ENCODE peak calls at places on chromosomes 13 and 19, in eight cellular contexts. One of them, this sample, is unnamed.

GRCh38 chr13:101144808-101145419 is 271.4 kb downstream of the NALCN start:
- DNase-seq in foreskin fibroblast: peak
- DNase-seq in neural progenitor cell: peak
- DNase-seq in endodermal cell: no peak
- DNase-seq in body of pancreas: no peak
- DNase-seq in neural crest cell: no peak
- DNase-seq in thoracic aorta: no peak
- DNase-seq in omental fat pad: no peak
- DNase-seq in this sample: peak

GRCh38 chr13:112454648-112455334 is 78.6 kb downstream of the SPACA7 start:
- DNase-seq in endodermal cell: no peak
- DNase-seq in thoracic aorta: no peak
- DNase-seq in neural crest cell: no peak
- DNase-seq in omental fat pad: no peak
- DNase-seq in foreskin fibroblast: no peak
- DNase-seq in body of pancreas: no peak
- DNase-seq in neural progenitor cell: no peak
- DNase-seq in this sample: no peak

GRCh38 chr13:36673838-36674326 is at the start of gene SERTM1:
- DNase-seq in neural progenitor cell: peak
- DNase-seq in endodermal cell: peak
- DNase-seq in foreskin fibroblast: peak
- DNase-seq in omental fat pad: no peak
- DNase-seq in body of pancreas: no peak
- DNase-seq in neural crest cell: peak
- DNase-seq in thoracic aorta: no peak
- DNase-seq in this sample: peak

GRCh38 chr13:48233886-48234488 is 981 bp downstream of the ITM2B start:
- DNase-seq in omental fat pad: no peak
- DNase-seq in body of pancreas: no peak
- DNase-seq in endodermal cell: no peak
- DNase-seq in neural crest cell: no peak
- DNase-seq in thoracic aorta: no peak
- DNase-seq in neural progenitor cell: peak
- DNase-seq in foreskin fibroblast: peak
- DNase-seq in this sample: peak

GRCh38 chr13:28100149-28101121 is at the start of gene FLT3:
- DNase-seq in neural crest cell: peak
- DNase-seq in omental fat pad: no peak
- DNase-seq in thoracic aorta: no peak
- DNase-seq in neural progenitor cell: peak
- DNase-seq in foreskin fibroblast: peak
- DNase-seq in endodermal cell: peak
- DNase-seq in body of pancreas: peak
- DNase-seq in this sample: peak

GRCh38 chr13:77966671-77967070 is 48.0 kb upstream of the EDNRB start:
- DNase-seq in omental fat pad: no peak
- DNase-seq in thoracic aorta: no peak
- DNase-seq in neural progenitor cell: no peak
- DNase-seq in body of pancreas: no peak
- DNase-seq in foreskin fibroblast: no peak
- DNase-seq in endodermal cell: no peak
- DNase-seq in neural crest cell: no peak
- DNase-seq in this sample: no peak

GRCh38 chr19:55454787-55455243 is 6.6 kb downstream of the ISOC2 start:
- DNase-seq in neural crest cell: peak
- DNase-seq in foreskin fibroblast: peak
- DNase-seq in thoracic aorta: no peak
- DNase-seq in neural progenitor cell: peak
- DNase-seq in body of pancreas: no peak
- DNase-seq in omental fat pad: no peak
- DNase-seq in endodermal cell: peak
- DNase-seq in this sample: peak

GRCh38 chr19:10553087-10553667 is 9.5 kb downstream of the ATG4D start:
- DNase-seq in omental fat pad: no peak
- DNase-seq in neural progenitor cell: no peak
- DNase-seq in neural crest cell: no peak
- DNase-seq in thoracic aorta: no peak
- DNase-seq in endodermal cell: no peak
- DNase-seq in foreskin fibroblast: no peak
- DNase-seq in body of pancreas: no peak
- DNase-seq in this sample: no peak

GRCh38 chr13:60013166-60013565 is 150.6 kb downstream of the DIAPH3 start:
- DNase-seq in omental fat pad: no peak
- DNase-seq in foreskin fibroblast: no peak
- DNase-seq in neural crest cell: no peak
- DNase-seq in thoracic aorta: no peak
- DNase-seq in body of pancreas: no peak
- DNase-seq in neural progenitor cell: peak
- DNase-seq in endodermal cell: no peak
- DNase-seq in this sample: no peak

GRCh38 chr13:95128045-95128643 is 173.1 kb downstream of the ABCC4 start:
- DNase-seq in omental fat pad: no peak
- DNase-seq in thoracic aorta: no peak
- DNase-seq in neural crest cell: no peak
- DNase-seq in neural progenitor cell: peak
- DNase-seq in endodermal cell: no peak
- DNase-seq in foreskin fibroblast: no peak
- DNase-seq in body of pancreas: peak
- DNase-seq in this sample: no peak

GRCh38 chr19:45251452-45252354 is 632 bp downstream of the MARK4 start:
- DNase-seq in foreskin fibroblast: peak
- DNase-seq in neural crest cell: peak
- DNase-seq in endodermal cell: peak
- DNase-seq in neural progenitor cell: peak
- DNase-seq in thoracic aorta: no peak
- DNase-seq in omental fat pad: no peak
- DNase-seq in body of pancreas: peak
- DNase-seq in this sample: no peak

GRCh38 chr19:15476334-15476733 is 3.0 kb downstream of the PGLYRP2 start:
- DNase-seq in neural progenitor cell: no peak
- DNase-seq in thoracic aorta: no peak
- DNase-seq in endodermal cell: no peak
- DNase-seq in neural crest cell: no peak
- DNase-seq in omental fat pad: no peak
- DNase-seq in body of pancreas: no peak
- DNase-seq in foreskin fibroblast: no peak
- DNase-seq in this sample: no peak

GRCh38 chr13:106630650-106631049 is 62.7 kb upstream of the ARGLU1 start:
- DNase-seq in foreskin fibroblast: no peak
- DNase-seq in neural crest cell: no peak
- DNase-seq in omental fat pad: no peak
- DNase-seq in neural progenitor cell: no peak
- DNase-seq in thoracic aorta: no peak
- DNase-seq in body of pancreas: no peak
- DNase-seq in endodermal cell: no peak
- DNase-seq in this sample: no peak

GRCh38 chr19:10418281-10419199 is 1.8 kb upstream of the PDE4A start:
- DNase-seq in thoracic aorta: no peak
- DNase-seq in neural crest cell: no peak
- DNase-seq in body of pancreas: no peak
- DNase-seq in foreskin fibroblast: peak
- DNase-seq in neural progenitor cell: peak
- DNase-seq in endodermal cell: peak
- DNase-seq in omental fat pad: no peak
- DNase-seq in this sample: no peak

GRCh38 chr19:16604615-16605014 is 23.4 kb downstream of the MED26 start:
- DNase-seq in thoracic aorta: no peak
- DNase-seq in endodermal cell: no peak
- DNase-seq in omental fat pad: no peak
- DNase-seq in foreskin fibroblast: no peak
- DNase-seq in body of pancreas: no peak
- DNase-seq in neural crest cell: no peak
- DNase-seq in neural progenitor cell: no peak
- DNase-seq in this sample: no peak

GRCh38 chr19:58466760-58467589 is at the start of gene ZNF324:
- DNase-seq in omental fat pad: peak
- DNase-seq in neural progenitor cell: peak
- DNase-seq in foreskin fibroblast: peak
- DNase-seq in neural crest cell: peak
- DNase-seq in endodermal cell: peak
- DNase-seq in thoracic aorta: peak
- DNase-seq in body of pancreas: peak
- DNase-seq in this sample: peak

GRCh38 chr19:5072115-5072514 is 103.2 kb downstream of the KDM4B start:
- DNase-seq in foreskin fibroblast: no peak
- DNase-seq in neural crest cell: no peak
- DNase-seq in neural progenitor cell: no peak
- DNase-seq in omental fat pad: no peak
- DNase-seq in endodermal cell: no peak
- DNase-seq in body of pancreas: no peak
- DNase-seq in thoracic aorta: no peak
- DNase-seq in this sample: no peak

GRCh38 chr19:23283925-23284324 is 33.7 kb upstream of the ZNF724 start:
- DNase-seq in thoracic aorta: no peak
- DNase-seq in omental fat pad: peak
- DNase-seq in body of pancreas: peak
- DNase-seq in neural progenitor cell: peak
- DNase-seq in foreskin fibroblast: peak
- DNase-seq in endodermal cell: peak
- DNase-seq in neural crest cell: peak
- DNase-seq in this sample: peak

GRCh38 chr19:2235396-2236284 is 489 bp downstream of the PLEKHJ1 start:
- DNase-seq in endodermal cell: no peak
- DNase-seq in thoracic aorta: no peak
- DNase-seq in omental fat pad: no peak
- DNase-seq in neural crest cell: no peak
- DNase-seq in foreskin fibroblast: no peak
- DNase-seq in body of pancreas: peak
- DNase-seq in neural progenitor cell: peak
- DNase-seq in this sample: no peak

DNA sequence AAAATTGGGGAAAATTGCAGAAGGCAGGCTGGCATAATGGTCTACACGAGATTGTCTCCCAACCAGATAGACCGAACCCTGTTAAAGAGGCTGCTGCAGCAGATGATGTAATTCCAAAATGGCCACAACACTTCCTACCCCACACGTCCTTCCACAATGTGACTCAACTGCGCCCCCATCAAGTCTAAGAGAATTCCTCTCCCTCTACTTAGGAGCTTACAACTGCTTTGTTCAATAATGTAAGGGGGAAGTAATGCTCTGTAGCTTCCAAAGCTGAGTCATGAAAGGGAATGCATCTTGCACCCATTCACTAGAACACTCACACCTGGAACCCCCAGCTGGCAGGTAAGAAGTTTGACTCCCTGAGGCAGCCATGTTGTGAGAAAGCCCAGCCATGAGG is 117.8 kb upstream of the IRS2 start:
- DNase-seq in neural progenitor cell: peak
- DNase-seq in body of pancreas: no peak
- DNase-seq in thoracic aorta: no peak
- DNase-seq in foreskin fibroblast: no peak
- DNase-seq in neural crest cell: no peak
- DNase-seq in omental fat pad: no peak
- DNase-seq in endodermal cell: peak
- DNase-seq in this sample: no peak
- TF ChIP-seq CTCF in neural progenitor cell: peak
- TF ChIP-seq CTCF in body of pancreas: no peak
- TF ChIP-seq CTCF in thoracic aorta: no peak
- TF ChIP-seq CTCF in foreskin fibroblast: no peak
- TF ChIP-seq CTCF in neural crest cell: no peak
- TF ChIP-seq CTCF in omental fat pad: no peak
- TF ChIP-seq CTCF in endodermal cell: peak
- TF ChIP-seq CTCF in this sample: no peak

GRCh38 chr19:46721269-46722003 is 4.5 kb upstream of the PRKD2 start:
- DNase-seq in endodermal cell: peak
- DNase-seq in neural crest cell: no peak
- DNase-seq in body of pancreas: no peak
- DNase-seq in neural progenitor cell: peak
- DNase-seq in foreskin fibroblast: no peak
- DNase-seq in thoracic aorta: no peak
- DNase-seq in omental fat pad: no peak
- DNase-seq in this sample: no peak
- TF ChIP-seq CTCF in endodermal cell: peak
- TF ChIP-seq CTCF in neural crest cell: peak
- TF ChIP-seq CTCF in body of pancreas: no peak
- TF ChIP-seq CTCF in neural progenitor cell: peak
- TF ChIP-seq CTCF in foreskin fibroblast: no peak
- TF ChIP-seq CTCF in thoracic aorta: no peak
- TF ChIP-seq CTCF in omental fat pad: no peak
- TF ChIP-seq CTCF in this sample: no peak

GRCh38 chr19:3722443-3723109 is 14.4 kb downstream of the TJP3 start:
- DNase-seq in foreskin fibroblast: no peak
- DNase-seq in neural progenitor cell: peak
- DNase-seq in body of pancreas: peak
- DNase-seq in endodermal cell: peak
- DNase-seq in thoracic aorta: no peak
- DNase-seq in neural crest cell: no peak
- DNase-seq in omental fat pad: no peak
- DNase-seq in this sample: no peak

GRCh38 chr19:3720533-3720917 is 12.3 kb downstream of the TJP3 start:
- DNase-seq in endodermal cell: no peak
- DNase-seq in foreskin fibroblast: no peak
- DNase-seq in neural progenitor cell: peak
- DNase-seq in body of pancreas: no peak
- DNase-seq in omental fat pad: no peak
- DNase-seq in neural crest cell: no peak
- DNase-seq in thoracic aorta: no peak
- DNase-seq in this sample: no peak

GRCh38 chr19:3723110-3723488 is 14.9 kb downstream of the TJP3 start:
- DNase-seq in endodermal cell: no peak
- DNase-seq in neural progenitor cell: no peak
- DNase-seq in omental fat pad: no peak
- DNase-seq in foreskin fibroblast: no peak
- DNase-seq in neural crest cell: no peak
- DNase-seq in thoracic aorta: no peak
- DNase-seq in body of pancreas: no peak
- DNase-seq in this sample: no peak

GRCh38 chr19:3721131-3721899 is 13.1 kb downstream of the TJP3 start:
- DNase-seq in neural progenitor cell: peak
- DNase-seq in body of pancreas: peak
- DNase-seq in endodermal cell: peak
- DNase-seq in thoracic aorta: no peak
- DNase-seq in neural crest cell: peak
- DNase-seq in omental fat pad: peak
- DNase-seq in foreskin fibroblast: peak
- DNase-seq in this sample: peak

GRCh38 chr19:3721900-3722442 is 13.8 kb downstream of the TJP3 start:
- DNase-seq in foreskin fibroblast: no peak
- DNase-seq in body of pancreas: no peak
- DNase-seq in neural progenitor cell: no peak
- DNase-seq in thoracic aorta: no peak
- DNase-seq in endodermal cell: no peak
- DNase-seq in omental fat pad: no peak
- DNase-seq in neural crest cell: no peak
- DNase-seq in this sample: no peak
- TF ChIP-seq CTCF in foreskin fibroblast: no peak
- TF ChIP-seq CTCF in body of pancreas: no peak
- TF ChIP-seq CTCF in neural progenitor cell: no peak
- TF ChIP-seq CTCF in thoracic aorta: no peak
- TF ChIP-seq CTCF in endodermal cell: no peak
- TF ChIP-seq CTCF in omental fat pad: no peak
- TF ChIP-seq CTCF in neural crest cell: no peak
- TF ChIP-seq CTCF in this sample: no peak

DNA sequence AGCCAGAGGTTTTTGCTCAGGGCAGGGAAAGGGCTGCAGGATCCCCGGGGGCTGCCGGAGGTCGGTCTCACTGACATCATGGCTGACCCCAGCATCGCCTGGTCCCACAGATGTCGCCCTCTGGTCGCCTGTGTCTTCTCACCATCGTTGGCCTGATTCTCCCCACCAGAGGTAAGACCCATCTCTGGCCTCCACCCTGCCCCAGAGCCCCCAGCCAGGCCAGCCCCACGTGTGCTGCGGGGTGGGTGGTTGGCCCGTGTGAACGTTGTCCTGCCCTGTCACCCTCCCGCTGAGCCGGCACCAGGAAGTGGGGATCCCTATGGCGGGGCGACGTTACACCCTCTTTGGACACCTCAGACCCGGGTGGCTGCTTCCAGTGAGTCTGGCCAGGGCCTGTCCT is 906 bp downstream of the FXYD5 start:
- DNase-seq in foreskin fibroblast: peak
- DNase-seq in omental fat pad: no peak
- DNase-seq in body of pancreas: no peak
- DNase-seq in neural crest cell: no peak
- DNase-seq in thoracic aorta: no peak
- DNase-seq in neural progenitor cell: no peak
- DNase-seq in endodermal cell: no peak
- DNase-seq in this sample: no peak
- TF ChIP-seq CTCF in foreskin fibroblast: no peak
- TF ChIP-seq CTCF in omental fat pad: no peak
- TF ChIP-seq CTCF in body of pancreas: no peak
- TF ChIP-seq CTCF in neural crest cell: no peak
- TF ChIP-seq CTCF in thoracic aorta: no peak
- TF ChIP-seq CTCF in neural progenitor cell: no peak
- TF ChIP-seq CTCF in endodermal cell: no peak
- TF ChIP-seq CTCF in this sample: no peak

This sample was measured in fibroblast of pulmonary artery.